ENCODE peak calls at places on chromosomes 3 and 15, in four cellular contexts. F is A549, Y is upper lobe of right lung, A is cardiac muscle cell. T is an unnamed sample.

GRCh38 chr3:138371070-138371950 is 22.9 kb downstream of the MRAS start:
- DNase-seq in F (no peak), Y (peak), A (no peak), T (no peak)

GRCh38 chr15:33729648-33730047 is 238.6 kb upstream of the CHRM5 start:
- DNase-seq in F (peak), Y (no peak), A (peak), T (no peak)

GRCh38 chr3:45143673-45144670 is 2.2 kb downstream of the CDCP1 start:
- DNase-seq in F (no peak), Y (no peak), A (no peak), T (no peak)

GRCh38 chr3:10305331-10305902 is 12.7 kb upstream of the GHRL start:
- DNase-seq in F (no peak), Y (no peak), A (no peak), T (no peak)

GRCh38 chr15:31280037-31280830 is 46.4 kb upstream of the KLF13 start:
- DNase-seq in F (no peak), Y (peak), A (no peak), T (no peak)

GRCh38 chr3:141412087-141412935 is 44.0 kb downstream of the ZBTB38 start:
- DNase-seq in F (peak), Y (no peak), A (no peak), T (no peak)

GRCh38 chr3:11136871-11137626 is 17.2 kb upstream of the HRH1 start:
- DNase-seq in F (peak), Y (no peak), A (no peak), T (peak)

GRCh38 chr3:140091143-140091542 is 156.2 kb downstream of the CLSTN2 start:
- DNase-seq in F (no peak), Y (no peak), A (no peak), T (no peak)

GRCh38 chr15:82999905-83000671 is 11.4 kb downstream of the C15orf40 start:
- DNase-seq in F (peak), Y (no peak), A (peak), T (no peak)

GRCh38 chr3:160686955-160687535 is 10.1 kb downstream of the ARL14 start:
- DNase-seq in F (peak), Y (no peak), A (no peak), T (no peak)

GRCh38 chr3:184058029-184058428 is 5.2 kb downstream of the HTR3C start:
- DNase-seq in F (no peak), Y (no peak), A (no peak), T (no peak)

GRCh38 chr3:141056716-141057115 is 5.6 kb downstream of the SPSB4 start:
- DNase-seq in F (no peak), Y (peak), A (peak), T (no peak)

GRCh38 chr15:65212097-65212496 is 824 bp upstream of the CILP start:
- DNase-seq in F (peak), Y (no peak), A (peak), T (no peak)

GRCh38 chr3:134615743-134616142 is 35.1 kb downstream of the KY start:
- DNase-seq in F (no peak), Y (no peak), A (no peak), T (no peak)

GRCh38 chr3:12984023-12984823 is 89.0 kb downstream of the IQSEC1 start:
- DNase-seq in F (peak), Y (no peak), A (peak), T (no peak)

GRCh38 chr3:177381070-177381469 is 183.8 kb upstream of the TBL1XR1 start:
- DNase-seq in F (no peak), Y (no peak), A (no peak), T (no peak)

GRCh38 chr3:194750409-194750808 is 64.7 kb downstream of the FAM43A start:
- DNase-seq in F (no peak), Y (no peak), A (no peak), T (no peak)

GRCh38 chr3:30655187-30655812 is 48.9 kb downstream of the TGFBR2 start:
- DNase-seq in F (no peak), Y (no peak), A (no peak), T (no peak)

GRCh38 chr3:120705851-120706582 is 24.0 kb upstream of the HGD start:
- DNase-seq in F (no peak), Y (no peak), A (no peak), T (no peak)

GRCh38 chr3:136954980-136955780 is 2.6 kb upstream of the IL20RB start:
- DNase-seq in F (no peak), Y (no peak), A (no peak), T (no peak)

GRCh38 chr3:41321642-41321980 is 122.3 kb downstream of the CTNNB1 start:
- DNase-seq in F (no peak), Y (no peak), A (no peak), T (no peak)

GRCh38 chr3:65776494-65776893 is 262.2 kb downstream of the MAGI1 start:
- DNase-seq in F (no peak), Y (no peak), A (no peak), T (no peak)

GRCh38 chr3:183697610-183698317 is at the start of gene YEATS2:
- DNase-seq in F (peak), Y (peak), A (peak), T (no peak)

GRCh38 chr3:106813742-106814141 is 563.5 kb upstream of the CCDC54 start:
- DNase-seq in F (no peak), Y (no peak), A (no peak), T (no peak)

GRCh38 chr15:101206173-101206572 is 45.7 kb downstream of the CHSY1 start:
- DNase-seq in F (no peak), Y (no peak), A (no peak), T (no peak)

GRCh38 chr3:141191097-141191749 is 40.4 kb upstream of the PXYLP1 start:
- DNase-seq in F (no peak), Y (no peak), A (no peak), T (no peak)

GRCh38 chr3:72318504-72319201 is 529.6 kb downstream of the SHQ1 start:
- DNase-seq in F (no peak), Y (no peak), A (peak), T (no peak)

GRCh38 chr3:128178782-128179473 is 25.6 kb downstream of the EEFSEC start:
- DNase-seq in F (no peak), Y (no peak), A (no peak), T (no peak)

GRCh38 chr3:132726341-132726823 is 4.2 kb upstream of the NPHP3 start:
- DNase-seq in F (peak), Y (no peak), A (peak), T (no peak)

GRCh38 chr3:11221818-11222217 is 50.4 kb upstream of the ATG7 start:
- DNase-seq in F (no peak), Y (no peak), A (no peak), T (no peak)

GRCh38 chr3:157135671-157136396 is 24.1 kb downstream of the CCNL1 start:
- DNase-seq in F (peak), Y (no peak), A (peak), T (no peak)

GRCh38 chr3:30315452-30315851 is 290.9 kb upstream of the TGFBR2 start:
- DNase-seq in F (no peak), Y (no peak), A (no peak), T (no peak)

GRCh38 chr3:13162550-13163320 is 89.5 kb upstream of the IQSEC1 start:
- DNase-seq in F (no peak), Y (no peak), A (no peak), T (no peak)

GRCh38 chr15:36432162-36432561 is 147.3 kb upstream of the CDIN1 start:
- DNase-seq in F (no peak), Y (no peak), A (no peak), T (no peak)

GRCh38 chr15:43285609-43286037 is 18.9 kb upstream of the TGM5 start:
- DNase-seq in F (peak), Y (no peak), A (peak), T (peak)

GRCh38 chr3:145557405-145557804 is 603.6 kb downstream of the PLOD2 start:
- DNase-seq in F (peak), Y (no peak), A (no peak), T (no peak)

GRCh38 chr3:48038971-48039481 is 22.8 kb upstream of the MAP4 start:
- DNase-seq in F (no peak), Y (no peak), A (no peak), T (no peak)
- H3K27ac ChIP-seq in F (peak), Y (peak), A (peak), T (peak)

GRCh38 chr3:190291994-190292584 is 30.2 kb downstream of the CLDN1 start:
- DNase-seq in F (no peak), Y (no peak), A (no peak), T (no peak)

GRCh38 chr3:190294030-190294429 is 28.2 kb downstream of the CLDN1 start:
- DNase-seq in F (no peak), Y (no peak), A (no peak), T (no peak)

GRCh38 chr3:190288836-190289235 is 33.4 kb downstream of the CLDN1 start:
- DNase-seq in F (no peak), Y (no peak), A (no peak), T (no peak)

GRCh38 chr3:190289989-190290388 is 32.3 kb downstream of the CLDN1 start:
- DNase-seq in F (no peak), Y (no peak), A (no peak), T (no peak)

DNA sequence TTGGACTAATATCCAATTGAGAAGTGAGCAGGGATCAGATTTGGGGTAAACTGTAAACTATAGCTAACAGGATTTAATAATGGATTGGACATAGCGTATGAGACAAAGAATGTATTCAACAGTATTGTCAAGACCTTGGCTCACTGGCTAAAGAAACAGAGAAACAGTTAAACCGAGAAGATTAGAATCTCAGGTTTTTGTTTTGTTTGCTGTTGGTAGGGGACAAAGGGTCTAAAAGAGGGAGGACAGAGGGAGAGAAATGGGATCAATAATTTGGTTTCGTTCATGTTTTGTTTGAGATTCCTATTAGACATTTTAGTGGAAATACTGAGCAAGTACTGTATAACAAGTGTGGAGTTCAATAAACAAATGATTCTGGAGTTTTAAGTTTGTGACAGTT is 28.6 kb downstream of the CLDN1 start:
- DNase-seq in F (no peak), Y (no peak), A (no peak), T (no peak)
- H3K27ac ChIP-seq in F (no peak), Y (no peak), A (no peak), T (no peak)

DNA sequence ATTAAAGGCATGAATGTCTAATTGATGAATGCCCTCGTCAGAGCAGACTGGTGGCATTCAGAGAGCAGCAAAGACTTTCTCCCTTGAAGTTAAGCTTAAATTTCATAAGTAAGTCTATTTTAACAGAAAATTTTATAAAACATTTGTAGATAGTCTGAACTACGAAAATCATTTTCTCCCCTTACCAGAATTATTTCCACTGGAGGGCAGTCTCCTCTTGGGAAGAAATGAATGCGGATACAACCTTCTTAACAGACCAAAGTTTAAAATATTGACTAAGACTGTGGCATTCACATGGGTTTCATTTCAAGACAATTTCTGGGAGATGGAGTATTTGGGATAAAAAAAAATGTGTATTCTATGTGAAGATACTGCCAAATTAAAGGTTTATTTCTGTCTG is 669.0 kb downstream of the FHIT start:
- DNase-seq in F (no peak), Y (no peak), A (peak), T (no peak)
- H3K27ac ChIP-seq in F (no peak), Y (no peak), A (no peak), T (no peak)

GRCh38 chr15:48556159-48556897 is 89.2 kb downstream of the FBN1 start:
- DNase-seq in F (no peak), Y (no peak), A (no peak), T (no peak)

GRCh38 chr15:48557335-48557734 is 88.2 kb downstream of the FBN1 start:
- DNase-seq in F (no peak), Y (no peak), A (no peak), T (no peak)

GRCh38 chr15:48554112-48554511 is 91.4 kb downstream of the FBN1 start:
- DNase-seq in F (no peak), Y (no peak), A (no peak), T (no peak)

GRCh38 chr15:48553559-48553958 is 92.0 kb downstream of the FBN1 start:
- DNase-seq in F (no peak), Y (no peak), A (no peak), T (no peak)

GRCh38 chr15:48555244-48555804 is 90.2 kb downstream of the FBN1 start:
- DNase-seq in F (no peak), Y (no peak), A (no peak), T (no peak)
- H3K27ac ChIP-seq in F (no peak), Y (no peak), A (no peak), T (no peak)

DNA sequence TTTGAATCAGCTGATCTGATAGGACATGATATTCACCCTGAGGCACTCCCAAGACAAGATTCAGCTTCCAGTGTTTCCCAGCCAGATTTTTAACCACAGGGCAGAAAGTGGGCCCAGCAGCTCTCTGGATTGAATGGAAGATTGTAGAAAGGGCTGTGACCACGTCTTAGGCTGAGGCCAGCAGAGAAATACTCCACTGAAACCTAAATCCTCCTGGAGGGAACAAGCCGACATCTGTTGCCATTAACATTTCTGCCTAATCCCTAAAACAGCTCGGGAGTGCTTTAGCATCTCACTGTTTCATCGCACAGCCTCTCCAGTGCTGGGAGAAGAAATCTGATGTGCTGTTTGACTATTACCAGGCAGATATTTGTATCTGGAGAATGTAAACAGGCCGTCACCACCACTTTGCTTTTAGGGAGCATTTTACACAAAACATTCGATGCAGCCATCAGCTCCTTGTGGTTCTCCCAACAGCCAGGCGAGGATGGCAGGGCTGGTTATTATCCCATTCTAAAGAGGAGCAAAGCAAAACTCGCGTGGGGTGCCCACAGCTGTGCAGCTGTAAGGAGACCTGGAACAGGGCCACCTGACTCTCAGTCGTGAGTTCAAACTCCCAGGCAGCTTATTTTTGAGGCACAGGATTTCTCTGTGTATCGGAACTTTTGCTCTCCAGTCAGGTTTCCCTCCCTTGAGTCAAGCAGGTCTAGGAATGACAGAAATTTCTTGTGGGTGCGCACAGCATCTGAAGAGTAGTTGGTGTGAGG is 117.4 kb downstream of the LIPC start:
- DNase-seq in F (no peak), Y (no peak), A (peak), T (no peak)
- H3K27ac ChIP-seq in F (peak), Y (no peak), A (peak), T (no peak)

DNA sequence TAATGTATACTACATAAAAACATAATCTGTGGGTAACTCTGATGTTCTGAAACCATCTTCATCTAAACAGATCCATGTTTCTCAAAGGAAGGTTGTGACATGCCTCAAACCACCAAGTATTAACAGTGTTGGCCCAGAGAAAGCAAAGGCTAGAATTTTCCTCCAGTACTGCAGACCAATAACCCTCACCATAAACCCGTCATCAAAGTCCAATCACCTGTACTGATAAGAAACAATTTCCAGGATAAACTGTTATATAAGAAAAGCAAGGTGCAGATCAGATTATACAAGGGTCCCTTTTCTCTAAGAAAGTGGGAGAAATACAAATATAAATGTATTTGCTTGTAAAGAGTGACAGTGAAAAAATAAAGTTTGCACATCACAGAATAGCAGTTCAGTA is 32.3 kb downstream of the TBC1D2B start:
- DNase-seq in F (no peak), Y (no peak), A (no peak), T (no peak)
- H3K27ac ChIP-seq in F (no peak), Y (no peak), A (no peak), T (no peak)

DNA sequence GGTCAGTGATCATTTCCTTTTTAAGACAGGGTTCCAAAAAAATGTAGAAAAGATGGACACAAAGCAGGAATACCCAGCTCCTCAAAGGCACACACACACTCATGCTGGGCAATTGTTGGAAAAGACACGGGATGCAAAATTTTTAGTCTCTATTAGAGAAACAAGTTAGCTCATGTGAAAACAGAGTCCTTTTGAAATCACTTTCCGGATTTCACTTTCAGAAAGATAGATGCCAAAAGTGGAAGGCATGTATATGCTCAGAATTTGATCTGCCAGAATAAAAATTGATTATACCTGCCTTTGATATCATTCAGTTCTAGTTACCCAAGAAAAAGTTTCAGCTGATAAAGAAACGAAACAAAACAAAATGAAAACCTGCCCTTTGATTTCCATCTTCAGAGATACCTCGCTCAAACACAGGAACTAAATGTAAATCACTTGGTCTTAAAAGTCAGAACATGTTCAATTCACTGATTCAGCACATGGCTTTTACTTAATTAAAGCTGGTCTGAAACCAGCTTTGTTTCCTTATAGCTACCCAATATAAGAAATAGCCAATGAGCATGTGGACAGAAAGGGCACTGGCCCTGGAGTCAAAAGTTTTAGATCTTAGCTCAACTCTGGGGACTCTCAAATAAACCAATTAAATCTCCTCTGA is 52.8 kb downstream of the PLD1 start:
- DNase-seq in F (no peak), Y (no peak), A (no peak), T (no peak)
- H3K27ac ChIP-seq in F (no peak), Y (no peak), A (no peak), T (no peak)